ENCODE peak calls at places on chromosome 16, in seven cellular contexts. Q is renal cortical epithelial cell, W is GM04504, P is HCEC 1CT, D is NAMALWA, V is nucleus accumbens, X is A673. H is an unnamed sample.

GRCh38 chr16:71409038-71409775 is 32.6 kb downstream of the TLE7 start:
- DNase-seq in V (no peak), X (no peak), Q (no peak), D (no peak), W (no peak), P (no peak), H (no peak)

GRCh38 chr16:57834936-57835335 is 32.6 kb upstream of the KIFC3 start:
- DNase-seq in D (no peak), Q (no peak), X (peak), P (peak), W (no peak), V (peak), H (no peak)

GRCh38 chr16:47311738-47312505 is 148.9 kb downstream of the ITFG1 start:
- DNase-seq in V (peak), P (no peak), D (peak), W (no peak), X (peak), Q (peak), H (peak)

GRCh38 chr16:4876646-4877297 is 29.5 kb downstream of the UBN1 start:
- DNase-seq in W (no peak), D (no peak), P (no peak), X (no peak), Q (no peak), V (no peak), H (no peak)

GRCh38 chr16:53752566-53752965 is 48.6 kb downstream of the FTO start:
- DNase-seq in Q (no peak), D (no peak), V (no peak), P (no peak), X (no peak), W (no peak), H (no peak)

GRCh38 chr16:11597268-11597690 is 10.6 kb upstream of the LITAF start:
- DNase-seq in X (no peak), Q (peak), D (no peak), P (no peak), W (no peak), V (no peak), H (no peak)

GRCh38 chr16:76265434-76266045 is 11.7 kb upstream of the CNTNAP4 start:
- DNase-seq in V (no peak), X (peak), W (no peak), D (peak), Q (no peak), P (no peak), H (peak)

GRCh38 chr16:35252356-35252936 is 1793.0 kb downstream of the TP53TG3F start:
- DNase-seq in W (no peak), Q (peak), X (no peak), V (no peak), D (peak), P (no peak), H (no peak)

GRCh38 chr16:17227278-17227677 is 243.5 kb downstream of the XYLT1 start:
- DNase-seq in Q (no peak), D (no peak), W (no peak), X (no peak), P (no peak), V (no peak), H (no peak)

GRCh38 chr16:70576431-70577255 is 53.0 kb downstream of the SF3B3 start:
- DNase-seq in X (peak), V (no peak), P (peak), D (peak), W (peak), Q (peak), H (peak)

GRCh38 chr16:89406277-89406888 is 84.0 kb downstream of the ANKRD11 start:
- DNase-seq in P (no peak), V (no peak), Q (no peak), X (no peak), W (no peak), D (no peak), H (no peak)

GRCh38 chr16:783404-784161 is 4.6 kb downstream of the RPUSD1 start:
- DNase-seq in Q (no peak), D (no peak), P (no peak), X (no peak), V (no peak), W (no peak), H (no peak)

GRCh38 chr16:30769379-30770089 is 7.4 kb downstream of the RNF40 start:
- DNase-seq in W (no peak), Q (no peak), V (no peak), P (no peak), D (no peak), X (no peak), H (no peak)

GRCh38 chr16:66927012-66927436 is 1.7 kb upstream of the RRAD start:
- DNase-seq in P (peak), D (peak), V (no peak), W (peak), Q (peak), X (no peak), H (peak)

GRCh38 chr16:60945225-60945624 is 1091.0 kb downstream of the CDH8 start:
- DNase-seq in D (peak), V (no peak), W (no peak), P (no peak), Q (no peak), X (peak), H (peak)

GRCh38 chr16:57023541-57024249 is 34.3 kb downstream of the NLRC5 start:
- DNase-seq in X (no peak), P (no peak), D (no peak), V (no peak), Q (no peak), W (no peak), H (no peak)

GRCh38 chr16:10168258-10168657 is 14.0 kb downstream of the GRIN2A start:
- DNase-seq in Q (peak), W (no peak), V (no peak), P (no peak), D (no peak), X (no peak), H (no peak)

GRCh38 chr16:47017636-47018035 is 44.2 kb upstream of the DNAJA2 start:
- DNase-seq in Q (no peak), P (no peak), X (no peak), V (no peak), D (no peak), W (no peak), H (no peak)

GRCh38 chr16:65225488-65225887 is 103.6 kb upstream of the CDH11 start:
- DNase-seq in P (no peak), X (no peak), W (no peak), D (no peak), V (no peak), Q (no peak), H (no peak)

H was measured in lung microvascular endothelial cell.